ENCODE peak calls at places on chromosomes 16 and 17, in seven cellular contexts. N is body of pancreas, P is kidney, R is progenitor cell of endocrine pancreas, F is Peyer's patch, X is AG04450, Q is fibroblast of villous mesenchyme. M is an unnamed sample.

GRCh38 chr17:58956997-58957724 is 149.5 kb downstream of the TRIM37 start:
- DNase-seq in P (no peak), F (no peak), Q (no peak), R (no peak), N (no peak), X (no peak), M (peak)

GRCh38 chr17:31918701-31919128 is 17.2 kb upstream of the UTP6 start:
- DNase-seq in P (no peak), X (no peak), F (no peak), R (no peak), N (no peak), Q (no peak), M (no peak)

GRCh38 chr17:3958200-3958599 is 6.0 kb downstream of the ATP2A3 start:
- DNase-seq in X (no peak), F (no peak), Q (no peak), R (no peak), N (no peak), P (no peak), M (no peak)

GRCh38 chr16:7518158-7518557 is 185.5 kb downstream of the RBFOX1 start:
- DNase-seq in R (no peak), F (no peak), P (peak), N (no peak), Q (no peak), X (no peak), M (no peak)

GRCh38 chr17:19986941-19987714 is 9.5 kb upstream of the AKAP10 start:
- DNase-seq in R (no peak), F (no peak), N (no peak), Q (no peak), X (no peak), P (no peak), M (peak)

GRCh38 chr16:48156790-48157209 is 1.0 kb upstream of the ABCC12 start:
- DNase-seq in P (peak), F (peak), R (peak), X (peak), Q (peak), N (peak), M (peak)

GRCh38 chr16:822909-823297 is 22.4 kb upstream of the GNG13 start:
- DNase-seq in F (no peak), P (no peak), Q (no peak), X (no peak), N (no peak), R (no peak), M (no peak)

GRCh38 chr16:78474762-78475161 is 375.3 kb downstream of the WWOX start:
- DNase-seq in P (no peak), N (no peak), X (no peak), F (no peak), Q (no peak), R (no peak), M (no peak)

GRCh38 chr17:34883106-34884000 is 77.9 kb downstream of the CCT6B start:
- DNase-seq in X (no peak), Q (no peak), F (no peak), N (no peak), R (no peak), P (no peak), M (no peak)

GRCh38 chr16:68215302-68215701 is 20.6 kb downstream of the ESRP2 start:
- DNase-seq in Q (no peak), F (no peak), P (no peak), N (no peak), R (no peak), X (no peak), M (no peak)

GRCh38 chr17:69820881-69821473 is 254.0 kb upstream of the KCNJ16 start:
- DNase-seq in F (no peak), P (peak), X (no peak), Q (no peak), N (no peak), R (no peak), M (no peak)

GRCh38 chr16:72112906-72113615 is 19.4 kb downstream of the DHX38 start:
- DNase-seq in R (no peak), F (no peak), X (no peak), N (peak), Q (no peak), P (no peak), M (peak)

GRCh38 chr16:10944249-10945064 is at the start of gene CLEC16A:
- DNase-seq in F (peak), P (peak), X (peak), R (peak), Q (peak), N (peak), M (peak)
- TF ChIP-seq CTCF in F (peak), P (peak), X (no peak), R (peak), Q (no peak), N (peak), M (no peak)

GRCh38 chr16:55655381-55655708 is 443 bp upstream of the SLC6A2 start:
- DNase-seq in P (no peak), N (no peak), F (no peak), X (no peak), R (no peak), Q (no peak), M (no peak)

GRCh38 chr16:55657616-55658015 is 1.8 kb downstream of the SLC6A2 start:
- DNase-seq in F (no peak), P (no peak), X (no peak), Q (no peak), N (no peak), R (no peak), M (no peak)

GRCh38 chr16:55653106-55653505 is 2.7 kb upstream of the SLC6A2 start:
- DNase-seq in Q (no peak), N (no peak), X (no peak), R (no peak), F (no peak), P (no peak), M (no peak)

GRCh38 chr16:55656695-55657092 is 906 bp downstream of the SLC6A2 start:
- DNase-seq in F (no peak), Q (no peak), N (no peak), P (no peak), X (no peak), R (no peak), M (no peak)

DNA sequence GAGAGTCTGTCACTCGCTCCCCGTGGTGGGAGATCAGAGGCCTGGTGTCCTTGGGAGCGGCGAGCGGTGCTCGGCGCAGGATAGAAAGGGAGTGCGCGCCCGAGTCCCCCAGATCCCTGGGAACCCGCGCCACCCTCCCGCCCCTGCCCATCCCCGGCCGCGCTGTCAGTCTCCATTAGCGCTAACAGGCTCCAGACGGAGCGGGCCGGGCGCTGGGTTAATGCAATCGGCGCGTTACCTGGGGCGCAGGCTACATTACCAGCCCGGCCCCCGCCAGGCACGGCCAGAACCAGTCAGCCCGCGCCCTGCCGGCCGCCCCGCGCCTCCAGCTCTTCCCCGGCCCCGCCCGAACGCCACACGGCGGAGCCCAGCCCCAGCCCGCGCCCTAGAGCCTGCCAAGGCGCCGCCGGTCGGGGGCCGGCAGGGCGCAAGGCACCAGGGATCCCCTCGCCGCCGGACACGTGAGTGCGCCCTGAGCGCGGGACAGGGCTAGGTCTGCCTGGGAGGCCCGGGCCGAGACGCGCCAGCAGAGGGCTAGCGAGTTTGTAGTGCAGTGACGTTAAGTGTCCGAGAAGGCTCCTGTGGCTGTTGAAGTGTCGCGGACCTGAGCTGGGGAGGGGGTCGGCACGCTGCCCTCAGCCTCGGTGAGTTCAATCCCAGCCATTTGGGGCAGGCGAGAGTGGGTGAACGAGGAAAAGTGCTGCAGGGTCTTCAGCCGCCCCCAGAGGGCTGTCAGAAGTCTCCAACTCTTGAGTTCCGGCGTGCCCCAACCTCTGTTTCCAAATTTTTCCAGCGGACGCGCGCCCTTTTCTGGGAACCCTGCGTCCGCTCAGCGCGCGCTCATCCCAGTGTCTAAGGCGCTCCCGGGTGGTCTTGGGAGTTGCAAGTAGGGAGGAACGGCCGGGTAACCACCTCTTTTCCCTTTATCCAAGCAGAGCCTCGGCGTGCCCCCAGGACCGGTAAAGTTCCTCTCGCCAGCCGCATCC is at the start of gene SLC6A2:
- DNase-seq in Q (no peak), F (peak), X (no peak), R (peak), N (no peak), P (peak), M (peak)
- TF ChIP-seq CTCF in Q (no peak), F (no peak), X (no peak), R (peak), N (no peak), P (no peak), M (no peak)

GRCh38 chr17:50511058-50511457 is 2.8 kb downstream of the MYCBPAP start:
- DNase-seq in X (no peak), N (no peak), P (peak), F (no peak), R (no peak), Q (peak), M (no peak)

GRCh38 chr17:50506298-50506697 is 1.9 kb upstream of the MYCBPAP start:
- DNase-seq in F (no peak), Q (no peak), N (no peak), R (no peak), P (peak), X (no peak), M (no peak)

GRCh38 chr17:50507871-50508572 is at the start of gene MYCBPAP:
- DNase-seq in Q (peak), F (peak), P (peak), R (peak), N (peak), X (peak), M (no peak)

GRCh38 chr17:50505731-50506130 is 2.5 kb upstream of the MYCBPAP start:
- DNase-seq in N (no peak), P (peak), F (no peak), X (no peak), Q (no peak), R (no peak), M (no peak)

GRCh38 chr17:50508573-50509460 is 578 bp downstream of the MYCBPAP start:
- DNase-seq in R (no peak), N (no peak), F (no peak), P (peak), X (no peak), Q (no peak), M (no peak)
- TF ChIP-seq CTCF in R (no peak), N (no peak), F (no peak), P (no peak), X (no peak), Q (no peak), M (no peak)

GRCh38 chr17:57852041-57852954 is 2.5 kb upstream of the MRPS23 start:
- DNase-seq in F (no peak), X (no peak), N (no peak), P (no peak), Q (no peak), R (no peak), M (no peak)

GRCh38 chr17:57852955-57853328 is 3.1 kb upstream of the MRPS23 start:
- DNase-seq in P (no peak), Q (no peak), N (no peak), F (no peak), X (no peak), R (no peak), M (no peak)

GRCh38 chr17:57853695-57854094 is 3.9 kb upstream of the MRPS23 start:
- DNase-seq in N (peak), P (peak), X (no peak), F (peak), Q (no peak), R (no peak), M (no peak)

GRCh38 chr17:57849163-57849873 is 526 bp downstream of the MRPS23 start:
- DNase-seq in N (no peak), F (no peak), Q (no peak), R (no peak), X (no peak), P (no peak), M (no peak)

DNA sequence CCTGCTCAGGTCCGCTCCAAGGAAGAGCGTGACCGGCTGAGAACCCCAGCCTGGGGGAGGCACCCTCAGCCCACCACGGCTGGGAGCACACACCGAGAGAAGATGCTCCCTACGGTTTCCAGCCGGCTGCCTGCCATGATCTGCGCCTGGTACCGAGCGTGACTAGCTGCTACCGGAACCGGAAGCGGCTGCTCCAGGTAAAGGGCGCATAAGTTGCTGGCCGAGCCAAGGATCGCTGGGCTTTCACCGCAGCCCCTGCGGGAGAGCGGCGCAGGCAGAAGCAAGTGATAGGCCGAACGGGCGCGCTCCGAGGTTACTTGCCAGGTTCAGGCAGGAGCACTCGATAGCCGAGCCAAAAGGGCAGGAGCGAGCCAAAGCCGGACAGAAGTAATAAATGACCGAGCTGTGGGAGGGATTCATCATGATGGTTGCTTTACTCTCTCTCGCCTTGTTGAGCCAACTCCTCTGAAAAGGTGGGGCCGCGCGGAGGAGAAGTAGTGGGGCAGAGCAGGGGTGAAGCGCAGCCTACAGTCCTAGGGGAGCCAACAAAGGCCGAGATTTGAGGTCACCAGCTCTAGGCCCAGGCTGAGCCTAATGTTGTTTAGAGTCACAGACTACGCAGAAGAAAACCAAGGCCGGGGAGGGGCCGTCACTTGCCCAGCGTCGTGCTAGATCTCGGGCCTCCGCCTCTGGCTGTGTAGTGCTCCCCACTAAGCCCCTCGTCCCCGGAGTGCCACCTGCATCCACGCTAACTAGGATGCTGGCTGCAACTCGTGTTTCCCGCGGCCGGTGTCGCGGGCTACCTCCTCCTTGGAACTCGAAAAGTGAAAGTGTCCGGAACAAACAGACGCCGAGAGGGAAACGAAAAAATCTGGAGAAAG is at the start of gene MRPS23:
- DNase-seq in F (peak), R (peak), N (peak), Q (peak), X (peak), P (peak), M (peak)
- TF ChIP-seq CTCF in F (peak), R (no peak), N (peak), Q (no peak), X (no peak), P (peak), M (no peak)

DNA sequence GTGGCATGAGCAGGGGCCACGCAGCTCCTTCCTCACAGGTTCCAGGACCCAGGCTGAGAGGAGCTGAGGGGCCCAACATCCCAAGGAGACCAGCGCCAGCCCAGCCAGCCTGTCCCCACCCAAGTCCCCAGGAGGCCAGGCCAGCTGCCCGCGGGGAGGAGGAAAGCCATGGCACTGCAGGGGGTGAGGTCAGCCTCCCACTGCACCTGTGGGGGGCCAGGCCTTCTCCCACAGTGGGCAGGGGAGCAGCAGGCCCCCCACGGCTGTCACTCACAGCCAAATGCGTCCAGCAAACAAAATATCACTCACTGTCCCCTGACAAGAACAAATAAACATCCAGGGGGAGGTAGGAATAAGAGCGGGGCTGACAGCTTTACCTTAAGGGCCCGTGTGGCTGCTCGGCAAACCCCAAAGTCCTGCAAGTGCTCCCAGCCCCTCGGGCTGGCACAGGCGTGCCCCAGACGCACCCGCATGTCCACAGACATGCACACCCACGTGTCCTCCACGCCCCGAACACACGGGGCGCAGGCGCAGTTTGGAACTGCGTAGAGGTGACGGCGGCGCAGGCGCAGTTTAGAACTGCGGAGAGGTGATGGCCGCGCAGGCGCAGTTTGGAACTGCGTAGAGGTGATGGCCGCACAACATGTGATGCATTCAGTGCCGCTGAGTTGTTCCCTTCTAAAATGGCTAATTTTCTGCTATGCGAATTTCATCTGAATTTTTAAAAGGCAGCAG is 291.1 kb downstream of the FOXL1 start:
- DNase-seq in N (no peak), P (no peak), F (no peak), X (no peak), R (no peak), Q (no peak), M (no peak)
- TF ChIP-seq CTCF in N (no peak), P (no peak), F (no peak), X (no peak), R (no peak), Q (no peak), M (no peak)

DNA sequence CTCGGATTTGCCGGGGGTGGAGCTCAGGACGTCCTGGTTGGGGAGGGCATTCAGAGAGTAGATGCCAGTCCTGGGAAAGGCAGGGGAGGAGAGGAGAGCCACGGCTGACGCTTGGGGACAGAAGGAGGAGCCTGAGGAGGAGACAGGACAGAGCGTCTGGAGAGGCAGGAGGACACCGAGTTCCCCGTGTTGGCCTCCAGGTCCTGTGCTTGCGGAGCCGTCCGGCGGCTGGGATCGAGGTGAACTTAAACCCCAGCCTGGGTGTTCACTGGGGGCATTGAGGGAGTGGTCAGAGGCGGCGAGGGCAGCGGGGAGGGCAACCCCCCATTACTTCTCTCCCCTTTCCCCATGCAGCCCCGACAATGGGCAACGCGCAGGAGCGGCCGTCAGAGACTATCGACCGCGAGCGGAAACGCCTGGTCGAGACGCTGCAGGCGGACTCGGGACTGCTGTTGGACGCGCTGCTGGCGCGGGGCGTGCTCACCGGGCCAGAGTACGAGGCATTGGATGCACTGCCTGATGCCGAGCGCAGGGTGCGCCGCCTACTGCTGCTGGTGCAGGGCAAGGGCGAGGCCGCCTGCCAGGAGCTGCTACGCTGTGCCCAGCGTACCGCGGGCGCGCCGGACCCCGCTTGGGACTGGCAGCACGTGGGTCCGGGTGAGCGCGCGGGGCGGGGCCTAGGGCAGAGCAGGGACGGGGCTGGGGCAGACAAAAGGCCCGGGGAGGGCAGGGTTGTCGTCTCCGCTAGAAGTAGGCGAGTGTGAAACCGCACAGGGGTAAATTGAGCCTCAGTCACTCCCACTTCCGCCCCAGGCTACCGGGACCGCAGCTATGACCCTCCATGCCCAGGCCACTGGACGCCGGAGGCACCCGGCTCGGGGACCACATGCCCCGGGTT is 3.7 kb downstream of the NOL3 start:
- DNase-seq in Q (peak), R (peak), F (peak), N (peak), X (peak), P (peak), M (peak)
- TF ChIP-seq CTCF in Q (peak), R (peak), F (peak), N (peak), X (peak), P (peak), M (peak)